ENCODE peak calls at places on chromosomes 11 and 22, in seven cellular contexts. One of them, this sample, is unnamed.

GRCh38 chr11:66467756-66468155 is 1.1 kb downstream of the PELI3 start:
- DNase-seq in GM04504: no peak
- DNase-seq in PC-3: peak; percentile 39
- DNase-seq in DMS153: peak; percentile 29
- DNase-seq in stimulated activated CD4-positive, alpha-beta T cell treated with anti-CD3 and anti-CD28 coated beads, Interleukin-2, amount 100 ng/mL, for 48 hours: no peak
- DNase-seq in cardiac fibroblast: no peak
- DNase-seq in CD4-positive, alpha-beta memory T cell: peak; percentile 22
- DNase-seq in this sample: peak; percentile 20

GRCh38 chr22:39946571-39947407 is 13.4 kb upstream of the TMA7B start:
- DNase-seq in GM04504: no peak
- DNase-seq in PC-3: no peak
- DNase-seq in DMS153: peak; percentile 80
- DNase-seq in stimulated activated CD4-positive, alpha-beta T cell treated with anti-CD3 and anti-CD28 coated beads, Interleukin-2, amount 100 ng/mL, for 48 hours: no peak
- DNase-seq in cardiac fibroblast: no peak
- DNase-seq in CD4-positive, alpha-beta memory T cell: no peak
- DNase-seq in this sample: no peak

GRCh38 chr11:58334708-58335107 is 24.2 kb downstream of the OR5B17 start:
- DNase-seq in GM04504: peak; percentile 63
- DNase-seq in PC-3: peak; percentile 97
- DNase-seq in DMS153: no peak
- DNase-seq in stimulated activated CD4-positive, alpha-beta T cell treated with anti-CD3 and anti-CD28 coated beads, Interleukin-2, amount 100 ng/mL, for 48 hours: no peak
- DNase-seq in cardiac fibroblast: peak; percentile 97
- DNase-seq in CD4-positive, alpha-beta memory T cell: no peak
- DNase-seq in this sample: no peak

GRCh38 chr22:49827307-49827852 is 293 bp downstream of the BRD1 start:
- DNase-seq in GM04504: no peak
- DNase-seq in PC-3: no peak
- DNase-seq in DMS153: no peak
- DNase-seq in stimulated activated CD4-positive, alpha-beta T cell treated with anti-CD3 and anti-CD28 coated beads, Interleukin-2, amount 100 ng/mL, for 48 hours: no peak
- DNase-seq in cardiac fibroblast: no peak
- DNase-seq in CD4-positive, alpha-beta memory T cell: peak; percentile 32
- DNase-seq in this sample: no peak

GRCh38 chr11:125348141-125348651 is 147.9 kb downstream of the FEZ1 start:
- DNase-seq in GM04504: no peak
- DNase-seq in PC-3: no peak
- DNase-seq in DMS153: no peak
- DNase-seq in stimulated activated CD4-positive, alpha-beta T cell treated with anti-CD3 and anti-CD28 coated beads, Interleukin-2, amount 100 ng/mL, for 48 hours: no peak
- DNase-seq in cardiac fibroblast: no peak
- DNase-seq in CD4-positive, alpha-beta memory T cell: no peak
- DNase-seq in this sample: peak; percentile 78

GRCh38 chr11:2806351-2807058 is 79.1 kb downstream of the CDKN1C start:
- DNase-seq in GM04504: no peak
- DNase-seq in PC-3: no peak
- DNase-seq in DMS153: no peak
- DNase-seq in stimulated activated CD4-positive, alpha-beta T cell treated with anti-CD3 and anti-CD28 coated beads, Interleukin-2, amount 100 ng/mL, for 48 hours: no peak
- DNase-seq in cardiac fibroblast: no peak
- DNase-seq in CD4-positive, alpha-beta memory T cell: no peak
- DNase-seq in this sample: no peak

GRCh38 chr22:39363751-39364484 is 14.1 kb downstream of the SYNGR1 start:
- DNase-seq in GM04504: no peak
- DNase-seq in PC-3: no peak
- DNase-seq in DMS153: no peak
- DNase-seq in stimulated activated CD4-positive, alpha-beta T cell treated with anti-CD3 and anti-CD28 coated beads, Interleukin-2, amount 100 ng/mL, for 48 hours: no peak
- DNase-seq in cardiac fibroblast: no peak
- DNase-seq in CD4-positive, alpha-beta memory T cell: no peak
- DNase-seq in this sample: peak; percentile 70

GRCh38 chr11:5380740-5381342 is 2.8 kb upstream of the OR51M1 start:
- DNase-seq in GM04504: peak; percentile 46
- DNase-seq in PC-3: peak; percentile 65
- DNase-seq in DMS153: peak; percentile 29
- DNase-seq in stimulated activated CD4-positive, alpha-beta T cell treated with anti-CD3 and anti-CD28 coated beads, Interleukin-2, amount 100 ng/mL, for 48 hours: peak; percentile 19
- DNase-seq in cardiac fibroblast: peak; percentile 83
- DNase-seq in CD4-positive, alpha-beta memory T cell: no peak
- DNase-seq in this sample: peak; percentile 76

GRCh38 chr11:111975076-111975806 is 38.1 kb downstream of the DIXDC1 start:
- DNase-seq in GM04504: no peak
- DNase-seq in PC-3: peak; percentile 25
- DNase-seq in DMS153: no peak
- DNase-seq in stimulated activated CD4-positive, alpha-beta T cell treated with anti-CD3 and anti-CD28 coated beads, Interleukin-2, amount 100 ng/mL, for 48 hours: no peak
- DNase-seq in cardiac fibroblast: no peak
- DNase-seq in CD4-positive, alpha-beta memory T cell: no peak
- DNase-seq in this sample: no peak

GRCh38 chr22:38083931-38084631 is at the start of gene SLC16A8:
- DNase-seq in GM04504: no peak
- DNase-seq in PC-3: no peak
- DNase-seq in DMS153: no peak
- DNase-seq in stimulated activated CD4-positive, alpha-beta T cell treated with anti-CD3 and anti-CD28 coated beads, Interleukin-2, amount 100 ng/mL, for 48 hours: no peak
- DNase-seq in cardiac fibroblast: no peak
- DNase-seq in CD4-positive, alpha-beta memory T cell: no peak
- DNase-seq in this sample: peak; percentile 37

This sample was measured in NCI-H82.